ENCODE peak calls at places on chromosomes 6 and 20, in ten cellular contexts. X is erythroblast, M is transverse colon, N is tibial nerve, O is heart left ventricle, T is adrenal gland, E is uterus, U is ovary, I is right lobe of liver, Z is lower leg skin. P is an unnamed sample.

GRCh38 chr6:13357551-13358075 is 29.3 kb upstream of the TBC1D7 start:
- DNase-seq in X (no peak), M (no peak), N (no peak), O (no peak), T (no peak), E (no peak), U (no peak), I (no peak), Z (no peak), P (no peak)

GRCh38 chr20:21309678-21310467 is 6.7 kb downstream of the XRN2 start:
- DNase-seq in X (no peak), M (no peak), N (no peak), O (no peak), T (no peak), E (no peak), U (no peak), I (no peak), Z (no peak), P (no peak)

GRCh38 chr6:34459899-34460593 is 5.8 kb upstream of the PACSIN1 start:
- DNase-seq in X (peak), M (peak), N (no peak), O (no peak), T (peak), E (no peak), U (no peak), I (no peak), Z (peak), P (peak)

GRCh38 chr20:9068232-9068781 is 580 bp upstream of the PLCB4 start:
- DNase-seq in X (no peak), M (peak), N (no peak), O (peak), T (no peak), E (no peak), U (peak), I (no peak), Z (no peak), P (peak)

GRCh38 chr20:34365765-34366213 is 2.7 kb downstream of the ITCH start:
- DNase-seq in X (peak), M (no peak), N (no peak), O (no peak), T (no peak), E (no peak), U (no peak), I (no peak), Z (no peak), P (no peak)

GRCh38 chr20:36628076-36628475 is 17.9 kb downstream of the SLA2 start:
- DNase-seq in X (no peak), M (no peak), N (no peak), O (no peak), T (no peak), E (no peak), U (no peak), I (no peak), Z (no peak), P (no peak)

GRCh38 chr6:41073203-41073967 is 611 bp downstream of the NFYA start:
- DNase-seq in X (peak), M (peak), N (peak), O (peak), T (peak), E (peak), U (peak), I (peak), Z (peak), P (peak)

GRCh38 chr20:25453035-25453810 is 45.8 kb downstream of the GINS1 start:
- DNase-seq in X (no peak), M (no peak), N (no peak), O (no peak), T (no peak), E (no peak), U (no peak), I (no peak), Z (no peak), P (no peak)

DNA sequence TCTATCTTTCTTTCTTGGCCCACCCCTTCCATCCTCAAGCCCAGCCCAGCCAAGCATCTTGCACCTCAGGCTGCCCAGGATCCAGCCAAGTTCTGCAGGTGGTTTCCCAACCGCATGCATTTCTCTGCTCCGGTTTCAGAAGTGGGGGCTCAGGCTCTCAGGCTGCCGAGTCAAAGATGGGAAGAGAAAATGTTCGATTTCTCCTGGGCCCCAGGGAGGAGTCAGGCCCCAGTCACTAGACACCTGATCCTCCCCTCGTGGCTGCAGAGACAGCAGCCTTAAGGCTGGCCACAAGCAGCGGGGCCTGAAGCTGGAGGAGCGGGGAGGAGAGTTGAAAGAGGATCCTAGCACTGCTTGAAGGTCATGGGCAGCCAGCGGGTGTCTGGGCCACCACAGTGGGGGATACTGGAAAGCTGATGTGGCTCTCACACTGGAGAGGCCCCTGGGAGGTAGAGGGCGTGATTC is 42.2 kb upstream of the ZFAND3 start:
- DNase-seq in X (no peak), M (no peak), N (no peak), O (no peak), T (no peak), E (no peak), U (no peak), I (no peak), Z (no peak), P (no peak)
- TF ChIP-seq POLR2A in X (no peak), M (no peak), N (no peak), O (no peak), T (no peak), E (no peak), U (no peak), I (no peak), Z (no peak), P (no peak)

DNA sequence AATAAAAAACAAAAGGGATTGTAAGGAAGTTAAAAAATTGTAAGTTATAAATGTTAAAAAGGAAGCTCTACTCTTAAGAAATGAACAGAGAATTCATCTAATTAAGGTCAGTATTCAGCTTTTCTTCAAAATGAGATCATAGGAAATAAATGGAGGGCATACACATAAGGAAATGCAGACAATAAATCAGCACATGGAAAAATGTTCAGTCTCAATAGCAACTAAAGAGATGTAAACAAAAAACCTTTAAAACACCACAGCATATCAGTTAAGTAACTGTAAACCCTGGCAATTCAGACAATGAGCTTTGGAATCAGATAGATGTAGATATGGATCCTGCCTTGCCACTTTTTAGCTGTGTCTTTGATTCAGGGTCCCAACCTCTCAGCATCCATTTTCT is 24.0 kb upstream of the CLIC5 start:
- DNase-seq in X (no peak), M (no peak), N (no peak), O (no peak), T (no peak), E (no peak), U (no peak), I (no peak), Z (no peak), P (no peak)
- TF ChIP-seq POLR2A in X (no peak), M (no peak), N (no peak), O (no peak), T (no peak), E (no peak), U (no peak), I (no peak), Z (no peak), P (no peak)

GRCh38 chr20:1336699-1337387 is 7.9 kb upstream of the SDCBP2 start:
- DNase-seq in X (no peak), M (peak), N (no peak), O (peak), T (peak), E (peak), U (peak), I (peak), Z (no peak), P (no peak)

GRCh38 chr20:1337441-1337840 is 8.5 kb upstream of the SDCBP2 start:
- DNase-seq in X (no peak), M (no peak), N (no peak), O (no peak), T (no peak), E (no peak), U (no peak), I (no peak), Z (no peak), P (no peak)

GRCh38 chr20:1334761-1335160 is 5.8 kb upstream of the SDCBP2 start:
- DNase-seq in X (peak), M (no peak), N (no peak), O (no peak), T (no peak), E (no peak), U (no peak), I (no peak), Z (no peak), P (no peak)

GRCh38 chr20:1334370-1334731 is 5.4 kb upstream of the SDCBP2 start:
- DNase-seq in X (no peak), M (no peak), N (no peak), O (no peak), T (no peak), E (no peak), U (no peak), I (no peak), Z (no peak), P (no peak)

GRCh38 chr20:1335961-1336698 is 7.2 kb upstream of the SDCBP2 start:
- DNase-seq in X (no peak), M (no peak), N (no peak), O (no peak), T (no peak), E (no peak), U (no peak), I (no peak), Z (no peak), P (no peak)
- TF ChIP-seq POLR2A in X (no peak), M (no peak), N (no peak), O (no peak), T (no peak), E (no peak), U (no peak), I (no peak), Z (no peak), P (no peak)

DNA sequence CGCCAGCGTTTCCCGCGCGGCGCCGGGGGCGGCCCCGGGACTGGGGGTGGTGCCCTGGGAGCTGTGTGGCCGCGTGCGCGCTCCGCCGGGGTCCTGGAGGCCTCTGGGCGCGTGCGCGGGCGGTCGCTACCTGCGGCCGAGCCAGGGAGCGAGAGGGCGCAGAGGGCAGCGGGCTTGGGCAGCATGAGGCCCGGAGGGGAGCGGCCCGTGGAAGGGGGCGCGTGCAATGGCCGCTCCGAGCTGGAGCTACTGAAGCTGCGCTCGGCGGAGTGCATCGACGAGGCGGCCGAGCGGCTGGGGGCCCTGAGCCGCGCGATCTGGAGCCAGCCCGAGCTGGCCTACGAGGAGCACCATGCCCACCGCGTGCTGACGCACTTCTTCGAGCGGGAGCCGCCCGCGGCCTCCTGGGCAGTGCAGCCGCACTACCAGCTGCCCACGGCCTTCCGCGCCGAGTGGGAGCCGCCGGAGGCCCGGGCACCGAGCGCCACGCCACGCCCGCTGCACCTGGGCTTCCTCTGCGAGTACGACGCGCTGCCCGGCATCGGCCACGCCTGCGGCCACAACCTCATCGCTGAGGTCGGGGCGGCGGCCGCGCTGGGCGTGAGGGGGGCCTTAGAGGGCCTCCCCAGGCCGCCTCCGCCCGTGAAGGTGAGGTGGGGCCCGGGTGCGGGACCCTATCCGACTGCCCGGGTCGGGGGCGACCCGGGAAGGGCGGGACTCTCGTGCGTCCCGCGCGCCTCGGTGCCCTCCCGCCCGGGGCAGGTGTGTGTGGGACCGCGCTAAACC is at the start of gene PM20D2:
- DNase-seq in X (peak), M (peak), N (no peak), O (peak), T (peak), E (peak), U (peak), I (peak), Z (no peak), P (peak)
- TF ChIP-seq POLR2A in X (no peak), M (peak), N (peak), O (peak), T (peak), E (no peak), U (peak), I (peak), Z (no peak), P (peak)

GRCh38 chr6:155314092-155314772 is at the start of gene TFB1M:
- DNase-seq in X (peak), M (peak), N (peak), O (peak), T (peak), E (peak), U (peak), I (peak), Z (peak), P (peak)

GRCh38 chr6:155315516-155315871 is 1.2 kb upstream of the TFB1M start:
- DNase-seq in X (peak), M (no peak), N (no peak), O (no peak), T (peak), E (no peak), U (no peak), I (no peak), Z (no peak), P (no peak)

GRCh38 chr6:155313602-155314091 is 637 bp downstream of the TFB1M start:
- DNase-seq in X (peak), M (no peak), N (no peak), O (no peak), T (no peak), E (peak), U (no peak), I (no peak), Z (no peak), P (no peak)

GRCh38 chr6:155316419-155316818 is 2.1 kb upstream of the TFB1M start:
- DNase-seq in X (no peak), M (no peak), N (no peak), O (no peak), T (no peak), E (no peak), U (no peak), I (no peak), Z (no peak), P (no peak)

GRCh38 chr6:155314773-155315515 is 660 bp upstream of the TFB1M start:
- DNase-seq in X (peak), M (peak), N (peak), O (peak), T (peak), E (peak), U (no peak), I (peak), Z (peak), P (peak)
- TF ChIP-seq POLR2A in X (peak), M (no peak), N (no peak), O (no peak), T (no peak), E (no peak), U (no peak), I (peak), Z (no peak), P (peak)

GRCh38 chr20:49810491-49811190 is 2.0 kb upstream of the SLC9A8 start:
- DNase-seq in X (no peak), M (no peak), N (no peak), O (no peak), T (no peak), E (no peak), U (no peak), I (no peak), Z (no peak), P (no peak)

GRCh38 chr20:49813305-49813974 is 812 bp downstream of the SLC9A8 start:
- DNase-seq in X (no peak), M (no peak), N (no peak), O (no peak), T (no peak), E (no peak), U (no peak), I (no peak), Z (no peak), P (no peak)

GRCh38 chr20:49814057-49814675 is 1.5 kb downstream of the SLC9A8 start:
- DNase-seq in X (no peak), M (no peak), N (no peak), O (no peak), T (no peak), E (no peak), U (no peak), I (no peak), Z (no peak), P (no peak)

GRCh38 chr20:49811825-49812462 is 684 bp upstream of the SLC9A8 start:
- DNase-seq in X (no peak), M (no peak), N (no peak), O (no peak), T (peak), E (no peak), U (no peak), I (no peak), Z (no peak), P (peak)

DNA sequence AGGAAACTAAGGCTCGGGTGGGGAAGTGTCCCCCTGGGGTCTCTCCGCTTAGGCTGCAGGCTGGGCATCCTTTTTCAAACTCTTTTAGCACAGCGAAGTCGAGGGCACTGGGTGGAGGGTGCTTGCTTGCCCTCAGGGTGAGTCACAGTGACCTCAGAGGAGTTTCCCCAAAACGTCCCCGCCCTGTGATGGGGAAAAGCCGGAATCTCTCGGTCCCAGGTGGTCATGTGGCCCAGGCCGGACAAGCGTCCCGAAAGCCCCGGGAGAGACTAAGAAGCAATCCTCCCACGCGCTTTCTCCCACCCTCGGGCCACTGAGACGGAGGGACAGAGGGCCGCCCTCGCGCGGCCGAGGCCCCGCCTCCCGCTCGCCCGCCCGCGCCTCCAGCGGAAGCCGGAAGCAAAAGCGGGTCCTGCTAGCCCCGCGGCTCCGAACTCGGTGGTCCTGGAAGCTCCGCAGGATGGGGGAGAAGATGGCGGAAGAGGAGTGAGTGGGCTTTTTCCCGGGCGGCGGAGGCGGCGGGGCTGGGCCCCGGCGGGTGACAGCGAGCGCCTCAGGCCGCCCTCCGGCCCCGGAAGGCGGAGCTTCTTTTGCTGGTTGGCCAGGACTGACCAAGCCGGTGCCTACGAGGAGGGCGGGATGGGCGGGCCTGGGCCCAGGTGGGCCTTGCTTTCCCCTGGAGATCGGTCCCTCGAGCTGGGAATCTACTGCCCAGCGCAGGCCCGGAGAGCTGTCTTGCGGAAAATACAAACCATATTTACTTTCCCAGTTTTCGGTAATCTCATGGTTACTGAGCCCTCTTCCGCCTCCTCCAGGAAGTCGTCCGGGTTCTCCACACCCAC is at the start of gene SLC9A8:
- DNase-seq in X (peak), M (peak), N (peak), O (peak), T (peak), E (peak), U (peak), I (peak), Z (peak), P (peak)
- TF ChIP-seq POLR2A in X (peak), M (peak), N (peak), O (no peak), T (peak), E (peak), U (peak), I (peak), Z (no peak), P (peak)

DNA sequence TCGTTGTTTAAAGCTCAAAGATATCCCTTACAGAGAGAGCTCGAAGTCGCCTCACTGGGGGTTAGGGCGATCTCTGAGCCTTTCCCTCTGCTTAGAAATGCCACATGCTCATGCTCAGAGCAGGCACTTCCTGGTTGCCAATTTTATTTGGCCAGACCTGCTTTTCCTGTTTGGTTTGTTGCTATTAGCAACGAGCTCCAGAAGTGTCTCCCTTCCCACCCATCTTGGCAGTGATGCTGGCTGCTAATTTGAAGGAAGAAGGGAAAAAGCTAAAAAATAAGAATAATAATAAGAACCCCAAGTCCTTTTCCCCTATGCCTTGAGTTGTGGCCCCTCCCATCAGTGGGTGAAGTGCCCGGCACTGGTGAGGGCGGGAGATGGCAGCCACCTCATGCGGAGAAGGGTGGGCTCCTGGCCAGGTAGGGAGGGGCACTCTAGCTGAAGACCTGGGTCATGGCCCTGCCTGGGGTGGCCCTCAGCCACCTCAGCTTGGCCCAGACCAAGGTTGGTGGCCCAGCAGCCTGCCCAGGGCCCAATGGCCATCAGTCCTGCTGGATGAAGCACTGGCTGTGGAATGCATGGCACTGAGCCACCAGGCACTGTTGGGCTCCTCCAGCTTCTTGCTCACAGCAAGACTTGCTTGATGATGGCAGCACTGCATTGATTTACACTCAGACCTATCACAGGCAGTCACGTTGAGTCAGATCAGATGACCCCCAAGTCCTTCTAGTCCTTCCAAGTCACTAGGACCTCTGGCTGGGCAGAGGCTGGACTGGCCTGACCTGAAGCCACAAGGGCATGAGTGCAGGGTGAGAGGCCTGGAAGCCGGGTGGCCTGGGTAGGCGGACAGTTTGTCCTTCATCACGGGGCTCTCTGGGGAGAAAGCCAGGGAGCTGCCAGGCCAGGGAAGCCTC is 79.0 kb downstream of the SYNJ2 start:
- DNase-seq in X (no peak), M (peak), N (peak), O (peak), T (peak), E (peak), U (peak), I (peak), Z (peak), P (peak)
- TF ChIP-seq POLR2A in X (no peak), M (peak), N (no peak), O (no peak), T (peak), E (no peak), U (no peak), I (no peak), Z (no peak), P (peak)